ENCODE peak calls at places on chromosomes 12 and 14, in seven cellular contexts. F is RPMI8226; P is HT-29; B is adrenal gland; U is CD4-positive, CD25-positive, alpha-beta regulatory T cell; I is transverse colon; Q is stimulated activated naive B cell treated with anti-CD40 and anti-IgM and Interleukin-4, amounts not matched to agents 10 μg/mL and 1 μg/mL and 100 μg/mL, for 72 hours. R is an unnamed sample.

GRCh38 chr12:124727244-124727673 is 136.4 kb downstream of the SCARB1 start:
- DNase-seq in F (peak), P (peak), B (peak), U (no peak), I (peak), Q (peak), R (no peak)

GRCh38 chr14:55417955-55418354 is 6.3 kb upstream of the ATG14 start:
- DNase-seq in F (no peak), P (no peak), B (no peak), U (no peak), I (no peak), Q (no peak), R (no peak)

GRCh38 chr12:54716284-54716683 is 68.1 kb upstream of the DCD start:
- DNase-seq in F (no peak), P (no peak), B (no peak), U (no peak), I (no peak), Q (no peak), R (no peak)

GRCh38 chr12:581321-581720 is 81.9 kb downstream of the NINJ2 start:
- DNase-seq in F (no peak), P (no peak), B (no peak), U (no peak), I (no peak), Q (no peak), R (no peak)

GRCh38 chr14:100873083-100873482 is 30.4 kb downstream of the RTL1 start:
- DNase-seq in F (no peak), P (no peak), B (peak), U (no peak), I (no peak), Q (no peak), R (no peak)

GRCh38 chr12:132710062-132710421 is 600 bp upstream of the PGAM5 start:
- DNase-seq in F (no peak), P (peak), B (no peak), U (no peak), I (no peak), Q (no peak), R (no peak)

GRCh38 chr12:70757830-70758493 is 120.7 kb upstream of the PTPRB start:
- DNase-seq in F (no peak), P (no peak), B (no peak), U (no peak), I (no peak), Q (no peak), R (no peak)

GRCh38 chr12:81615031-81615430 is 144.1 kb downstream of the PPFIA2 start:
- DNase-seq in F (no peak), P (no peak), B (no peak), U (no peak), I (no peak), Q (no peak), R (no peak)

GRCh38 chr12:38664661-38665269 is 240.6 kb downstream of the CPNE8 start:
- DNase-seq in F (peak), P (peak), B (peak), U (no peak), I (peak), Q (no peak), R (peak)

GRCh38 chr14:51901475-51902024 is 41.1 kb downstream of the GNG2 start:
- DNase-seq in F (no peak), P (no peak), B (no peak), U (peak), I (no peak), Q (no peak), R (no peak)

GRCh38 chr12:45235087-45236025 is 19.5 kb downstream of the ANO6 start:
- DNase-seq in F (no peak), P (peak), B (peak), U (no peak), I (no peak), Q (no peak), R (no peak)

GRCh38 chr12:1907652-1908611 is 10.5 kb downstream of the CACNA2D4 start:
- DNase-seq in F (no peak), P (no peak), B (peak), U (peak), I (peak), Q (peak), R (peak)

R was measured in NAMALWA.